ENCODE peak calls at places on chromosomes 7 and 10, in four cellular contexts. One of them, this sample, is unnamed. For H3K4me1, the result is how much of the 10 kb centered on the place peaks cover.

GRCh38 chr7:123752534-123752933 is 3.7 kb upstream of the WASL start:
- DNase-seq in ovary: no peak
- DNase-seq in IMR-90: no peak
- DNase-seq in stomach: no peak
- DNase-seq in this sample: no peak

GRCh38 chr7:151978616-151979015 is 22.4 kb downstream of the GALNTL5 start:
- DNase-seq in stomach: no peak
- DNase-seq in IMR-90: no peak
- DNase-seq in ovary: no peak
- DNase-seq in this sample: no peak

GRCh38 chr10:11018426-11018818 is 750 bp downstream of the CELF2 start:
- DNase-seq in ovary: peak
- DNase-seq in stomach: no peak
- DNase-seq in IMR-90: no peak
- DNase-seq in this sample: no peak

GRCh38 chr10:34721201-34721840 is 93.8 kb downstream of the PARD3 start:
- DNase-seq in IMR-90: peak
- DNase-seq in ovary: no peak
- DNase-seq in stomach: no peak
- DNase-seq in this sample: no peak

GRCh38 chr10:124125305-124126116 is 32.1 kb upstream of the CHST15 start:
- DNase-seq in stomach: no peak
- DNase-seq in ovary: no peak
- DNase-seq in IMR-90: no peak
- DNase-seq in this sample: no peak

GRCh38 chr7:16491148-16491547 is 25.6 kb upstream of the SOSTDC1 start:
- DNase-seq in stomach: no peak
- DNase-seq in ovary: no peak
- DNase-seq in IMR-90: no peak
- DNase-seq in this sample: no peak

GRCh38 chr7:101636822-101637623 is 7.9 kb upstream of the MYL10 start:
- DNase-seq in ovary: no peak
- DNase-seq in stomach: no peak
- DNase-seq in IMR-90: no peak
- DNase-seq in this sample: no peak

GRCh38 chr7:33807779-33808482 is 97.4 kb upstream of the BMPER start:
- DNase-seq in IMR-90: peak
- DNase-seq in stomach: no peak
- DNase-seq in ovary: no peak
- DNase-seq in this sample: no peak

GRCh38 chr10:66833861-66834260 is 92.0 kb upstream of the LRRTM3 start:
- DNase-seq in stomach: no peak
- DNase-seq in IMR-90: no peak
- DNase-seq in ovary: no peak
- DNase-seq in this sample: no peak

GRCh38 chr7:45869426-45869825 is 3.5 kb downstream of the CCDC201 start:
- DNase-seq in ovary: no peak
- DNase-seq in IMR-90: peak
- DNase-seq in stomach: no peak
- DNase-seq in this sample: no peak

GRCh38 chr7:40584667-40585433 is 450.0 kb downstream of the SUGCT start:
- DNase-seq in ovary: no peak
- DNase-seq in stomach: no peak
- DNase-seq in IMR-90: peak
- DNase-seq in this sample: no peak

GRCh38 chr10:33115720-33116119 is 157.7 kb upstream of the ITGB1 start:
- DNase-seq in IMR-90: peak
- DNase-seq in stomach: no peak
- DNase-seq in ovary: no peak
- DNase-seq in this sample: no peak

GRCh38 chr10:29345893-29346175 is 57.0 kb downstream of the LYZL1 start:
- DNase-seq in stomach: no peak
- DNase-seq in IMR-90: no peak
- DNase-seq in ovary: no peak
- DNase-seq in this sample: no peak

GRCh38 chr10:9796567-9796966 is 1221.1 kb upstream of the CELF2 start:
- DNase-seq in ovary: no peak
- DNase-seq in IMR-90: no peak
- DNase-seq in stomach: no peak
- DNase-seq in this sample: no peak

GRCh38 chr10:63429280-63429679 is 36.5 kb downstream of the JMJD1C start:
- DNase-seq in stomach: no peak
- DNase-seq in ovary: no peak
- DNase-seq in IMR-90: peak
- DNase-seq in this sample: no peak

GRCh38 chr10:88889559-88890337 is 9.7 kb downstream of the STAMBPL1 start:
- DNase-seq in ovary: no peak
- DNase-seq in IMR-90: no peak
- DNase-seq in stomach: no peak
- DNase-seq in this sample: no peak

GRCh38 chr7:25659841-25660240 is 431.6 kb upstream of the NPVF start:
- DNase-seq in IMR-90: no peak
- DNase-seq in stomach: no peak
- DNase-seq in ovary: no peak
- DNase-seq in this sample: no peak

GRCh38 chr10:48215148-48215982 is 59.1 kb downstream of the FRMPD2 start:
- DNase-seq in IMR-90: peak
- DNase-seq in ovary: no peak
- DNase-seq in stomach: peak
- DNase-seq in this sample: peak

GRCh38 chr10:16116404-16117304 is 256.3 kb upstream of the MINDY3 start:
- DNase-seq in stomach: no peak
- DNase-seq in IMR-90: no peak
- DNase-seq in ovary: no peak
- DNase-seq in this sample: peak

GRCh38 chr7:47565841-47566240 is 16.1 kb downstream of the TNS3 start:
- DNase-seq in IMR-90: no peak
- DNase-seq in stomach: no peak
- DNase-seq in ovary: no peak
- DNase-seq in this sample: no peak

GRCh38 chr7:87816389-87816788 is 59.8 kb downstream of the SLC25A40 start:
- DNase-seq in stomach: no peak
- DNase-seq in IMR-90: no peak
- DNase-seq in ovary: no peak
- DNase-seq in this sample: no peak

GRCh38 chr10:29392376-29393021 is 103.6 kb downstream of the LYZL1 start:
- DNase-seq in IMR-90: peak
- DNase-seq in stomach: peak
- DNase-seq in ovary: no peak
- DNase-seq in this sample: peak

GRCh38 chr7:143304938-143305337 is 11.0 kb upstream of the CLCN1 start:
- DNase-seq in stomach: no peak
- DNase-seq in IMR-90: no peak
- DNase-seq in ovary: no peak
- DNase-seq in this sample: no peak

GRCh38 chr10:126634915-126635314 is 35.6 kb downstream of the C10orf90 start:
- DNase-seq in IMR-90: no peak
- DNase-seq in stomach: no peak
- DNase-seq in ovary: no peak
- DNase-seq in this sample: no peak

GRCh38 chr7:20653636-20654035 is 38.2 kb downstream of the ABCB5 start:
- DNase-seq in ovary: no peak
- DNase-seq in stomach: no peak
- DNase-seq in IMR-90: no peak
- DNase-seq in this sample: no peak

GRCh38 chr7:120981888-120982615 is 6.5 kb upstream of the CPED1 start:
- DNase-seq in IMR-90: peak
- DNase-seq in ovary: no peak
- DNase-seq in stomach: no peak
- DNase-seq in this sample: no peak

GRCh38 chr10:7529638-7530037 is 118.8 kb upstream of the SFMBT2 start:
- DNase-seq in stomach: no peak
- DNase-seq in IMR-90: no peak
- DNase-seq in ovary: no peak
- DNase-seq in this sample: no peak

GRCh38 chr7:132251327-132251659 is 325.0 kb downstream of the PLXNA4 start:
- DNase-seq in stomach: peak
- DNase-seq in IMR-90: no peak
- DNase-seq in ovary: peak
- DNase-seq in this sample: peak

GRCh38 chr7:28075674-28076358 is 104.8 kb downstream of the JAZF1 start:
- DNase-seq in stomach: no peak
- DNase-seq in IMR-90: peak
- DNase-seq in ovary: no peak
- DNase-seq in this sample: no peak

GRCh38 chr10:35011771-35012191 is 78.4 kb downstream of the CUL2 start:
- DNase-seq in IMR-90: peak
- DNase-seq in ovary: no peak
- DNase-seq in stomach: no peak
- DNase-seq in this sample: no peak

GRCh38 chr10:86944031-86944419 is 13.4 kb downstream of the MMRN2 start:
- DNase-seq in IMR-90: no peak
- DNase-seq in ovary: no peak
- DNase-seq in stomach: no peak
- DNase-seq in this sample: no peak

GRCh38 chr10:3578159-3578558 is 206.8 kb downstream of the KLF6 start:
- DNase-seq in IMR-90: no peak
- DNase-seq in ovary: no peak
- DNase-seq in stomach: no peak
- DNase-seq in this sample: no peak

GRCh38 chr10:122142652-122143237 is 128.4 kb upstream of the BTBD16 start:
- DNase-seq in IMR-90: no peak
- DNase-seq in ovary: no peak
- DNase-seq in stomach: peak
- DNase-seq in this sample: no peak

GRCh38 chr7:141389423-141389822 is 161.8 kb upstream of the AGK start:
- DNase-seq in IMR-90: no peak
- DNase-seq in ovary: no peak
- DNase-seq in stomach: no peak
- DNase-seq in this sample: no peak

GRCh38 chr10:129942391-129942790 is 21.7 kb downstream of the EBF3 start:
- DNase-seq in ovary: no peak
- DNase-seq in IMR-90: no peak
- DNase-seq in stomach: peak
- DNase-seq in this sample: no peak

GRCh38 chr7:1508277-1508758 is 4.1 kb upstream of the INTS1 start:
- DNase-seq in IMR-90: no peak
- DNase-seq in stomach: no peak
- DNase-seq in ovary: no peak
- DNase-seq in this sample: peak

GRCh38 chr7:1505731-1506550 is 1.8 kb upstream of the INTS1 start:
- DNase-seq in IMR-90: no peak
- DNase-seq in stomach: no peak
- DNase-seq in ovary: no peak
- DNase-seq in this sample: peak

GRCh38 chr7:1510780-1511154 is 6.6 kb upstream of the INTS1 start:
- DNase-seq in ovary: no peak
- DNase-seq in IMR-90: no peak
- DNase-seq in stomach: no peak
- DNase-seq in this sample: no peak

GRCh38 chr7:1511829-1512422 is 7.7 kb upstream of the INTS1 start:
- DNase-seq in IMR-90: no peak
- DNase-seq in stomach: no peak
- DNase-seq in ovary: no peak
- DNase-seq in this sample: no peak

GRCh38 chr7:1509226-1509625 is 5.0 kb upstream of the INTS1 start:
- DNase-seq in stomach: no peak
- DNase-seq in IMR-90: no peak
- DNase-seq in ovary: no peak
- DNase-seq in this sample: no peak
- H3K4me1 ChIP-seq in stomach: under half
- H3K4me1 ChIP-seq in IMR-90: under half
- H3K4me1 ChIP-seq in ovary: under half
- H3K4me1 ChIP-seq in this sample: under half

DNA sequence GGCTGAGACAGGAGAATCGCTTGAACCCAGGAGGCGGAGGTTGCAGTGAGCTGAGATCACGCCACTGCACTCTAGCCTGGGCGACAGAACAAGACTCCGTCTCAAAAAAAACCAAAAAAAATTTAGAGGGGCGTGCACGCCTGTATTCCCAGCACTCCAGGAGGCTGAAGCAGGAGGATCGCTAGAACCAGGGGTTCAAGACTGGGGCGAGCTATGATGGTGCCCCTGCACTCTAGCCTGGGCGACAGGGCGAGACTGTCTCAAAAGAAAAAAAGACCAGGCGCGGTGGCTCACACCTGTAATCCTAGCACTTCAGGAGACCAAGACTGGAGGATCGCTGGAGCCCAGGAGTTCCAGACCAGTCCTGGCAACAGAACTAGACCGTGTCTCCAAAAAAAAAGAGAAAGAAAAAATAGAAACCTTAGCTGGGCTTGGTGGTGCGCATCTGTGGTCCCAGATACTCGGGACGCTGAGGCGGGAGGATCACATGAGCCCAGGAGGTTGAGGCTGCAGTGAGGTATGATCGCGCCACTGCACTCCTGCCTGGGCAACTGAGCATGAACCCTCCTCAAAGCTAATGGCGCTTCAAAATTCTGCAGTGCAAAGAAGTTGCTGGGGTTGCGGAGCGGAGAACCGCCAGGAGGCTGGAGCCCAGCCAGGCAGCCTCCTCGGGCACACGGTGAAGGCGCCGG is 382 bp upstream of the MBLAC1 start:
- DNase-seq in ovary: no peak
- DNase-seq in stomach: no peak
- DNase-seq in IMR-90: no peak
- DNase-seq in this sample: no peak
- TF ChIP-seq POLR2A in ovary: no peak
- TF ChIP-seq POLR2A in stomach: no peak
- TF ChIP-seq POLR2A in IMR-90: no peak
- TF ChIP-seq POLR2A in this sample: no peak

GRCh38 chr10:54800677-54801480 is at the start of gene PCDH15:
- DNase-seq in IMR-90: no peak
- DNase-seq in stomach: no peak
- DNase-seq in ovary: no peak
- DNase-seq in this sample: peak
- TF ChIP-seq CTCF in IMR-90: no peak
- TF ChIP-seq CTCF in stomach: no peak
- TF ChIP-seq CTCF in ovary: no peak
- TF ChIP-seq CTCF in this sample: peak

DNA sequence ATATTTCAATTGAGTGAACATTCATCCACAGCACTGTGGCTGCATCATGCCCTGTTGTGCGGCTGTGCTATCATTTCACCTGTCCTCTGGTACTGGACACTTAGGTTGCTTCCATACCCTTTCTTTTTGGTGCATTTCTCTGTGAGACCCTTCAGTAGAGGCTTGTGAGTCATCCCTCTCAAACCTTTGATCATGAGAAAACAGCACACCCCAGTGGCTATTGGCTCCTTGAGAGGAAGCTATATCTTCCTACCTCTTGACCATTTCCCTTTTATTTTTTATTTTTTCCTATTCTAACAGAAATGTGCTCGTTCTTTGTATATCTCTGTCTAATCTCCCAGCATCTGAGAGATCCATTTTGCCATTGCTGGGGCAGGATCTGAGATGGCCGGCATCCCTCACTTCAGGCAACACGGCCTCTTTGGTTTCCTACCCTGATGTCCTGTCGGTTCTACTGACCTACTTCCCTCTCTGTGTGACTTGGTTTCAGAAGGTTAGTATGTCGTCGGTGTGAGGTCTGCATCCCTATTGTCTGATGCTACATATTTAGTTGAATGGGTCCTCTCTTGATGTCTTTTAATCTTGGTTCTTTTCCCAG is 23.8 kb upstream of the PIK3AP1 start:
- DNase-seq in IMR-90: peak
- DNase-seq in stomach: no peak
- DNase-seq in ovary: no peak
- DNase-seq in this sample: peak
- H3K4me1 ChIP-seq in IMR-90: under half
- H3K4me1 ChIP-seq in stomach: under half
- H3K4me1 ChIP-seq in ovary: under half
- H3K4me1 ChIP-seq in this sample: under half

GRCh38 chr7:53768191-53768590 is 732.8 kb downstream of the POM121L12 start:
- DNase-seq in IMR-90: no peak
- DNase-seq in stomach: no peak
- DNase-seq in ovary: no peak
- DNase-seq in this sample: no peak
- TF ChIP-seq POLR2A in IMR-90: no peak
- TF ChIP-seq POLR2A in stomach: no peak
- TF ChIP-seq POLR2A in ovary: no peak
- TF ChIP-seq POLR2A in this sample: no peak

This sample was measured in body of pancreas.